ENCODE peak calls at places on chromosomes 11 and 22, in seven cellular contexts. One of them, this sample, is unnamed.

GRCh38 chr11:120789391-120789790 is 234.5 kb upstream of the TBCEL start:
- DNase-seq in SK-N-SH: no peak
- DNase-seq in H1: no peak
- DNase-seq in HCT116: no peak
- DNase-seq in HepG2: no peak
- DNase-seq in GM12878: no peak
- DNase-seq in K562: no peak
- DNase-seq in this sample: no peak

GRCh38 chr11:126109941-126110731 is 47.5 kb upstream of the CDON start:
- DNase-seq in SK-N-SH: no peak
- DNase-seq in H1: no peak
- DNase-seq in HCT116: no peak
- DNase-seq in HepG2: no peak
- DNase-seq in GM12878: no peak
- DNase-seq in K562: no peak
- DNase-seq in this sample: no peak

GRCh38 chr11:91406009-91406408 is 818.6 kb upstream of the FAT3 start:
- DNase-seq in SK-N-SH: no peak
- DNase-seq in H1: no peak
- DNase-seq in HCT116: no peak
- DNase-seq in HepG2: no peak
- DNase-seq in GM12878: no peak
- DNase-seq in K562: no peak
- DNase-seq in this sample: no peak

GRCh38 chr11:61091373-61092279 is 10.7 kb upstream of the CD5 start:
- DNase-seq in SK-N-SH: no peak
- DNase-seq in H1: no peak
- DNase-seq in HCT116: no peak
- DNase-seq in HepG2: no peak
- DNase-seq in GM12878: no peak
- DNase-seq in K562: peak; percentile 43
- DNase-seq in this sample: no peak

GRCh38 chr11:130068986-130069683 is 559 bp upstream of the APLP2 start:
- DNase-seq in SK-N-SH: no peak
- DNase-seq in H1: no peak
- DNase-seq in HCT116: peak; percentile 35
- DNase-seq in HepG2: no peak
- DNase-seq in GM12878: no peak
- DNase-seq in K562: no peak
- DNase-seq in this sample: peak; percentile 92

GRCh38 chr11:12813371-12814225 is 139.4 kb downstream of the TEAD1 start:
- DNase-seq in SK-N-SH: no peak
- DNase-seq in H1: no peak
- DNase-seq in HCT116: no peak
- DNase-seq in HepG2: no peak
- DNase-seq in GM12878: no peak
- DNase-seq in K562: peak; percentile 37
- DNase-seq in this sample: no peak

GRCh38 chr11:12893787-12894672 is 115.1 kb upstream of the RASSF10 start:
- DNase-seq in SK-N-SH: peak; percentile 62
- DNase-seq in H1: no peak
- DNase-seq in HCT116: peak; percentile 15
- DNase-seq in HepG2: peak; percentile 39
- DNase-seq in GM12878: no peak
- DNase-seq in K562: peak; percentile 65
- DNase-seq in this sample: peak; percentile 57

GRCh38 chr22:39643311-39644083 is 72.9 kb downstream of the CACNA1I start:
- DNase-seq in SK-N-SH: no peak
- DNase-seq in H1: no peak
- DNase-seq in HCT116: no peak
- DNase-seq in HepG2: no peak
- DNase-seq in GM12878: no peak
- DNase-seq in K562: no peak
- DNase-seq in this sample: no peak

GRCh38 chr22:21636629-21637218 is 4.2 kb downstream of the CCDC116 start:
- DNase-seq in SK-N-SH: no peak
- DNase-seq in H1: no peak
- DNase-seq in HCT116: no peak
- DNase-seq in HepG2: no peak
- DNase-seq in GM12878: no peak
- DNase-seq in K562: no peak
- DNase-seq in this sample: no peak

GRCh38 chr11:1013628-1013935 is 22.9 kb downstream of the MUC6 start:
- DNase-seq in SK-N-SH: no peak
- DNase-seq in H1: no peak
- DNase-seq in HCT116: no peak
- DNase-seq in HepG2: no peak
- DNase-seq in GM12878: no peak
- DNase-seq in K562: no peak
- DNase-seq in this sample: no peak

GRCh38 chr22:33823552-33823951 is 96.7 kb downstream of the LARGE1 start:
- DNase-seq in SK-N-SH: no peak
- DNase-seq in H1: no peak
- DNase-seq in HCT116: no peak
- DNase-seq in HepG2: peak; percentile 69
- DNase-seq in GM12878: no peak
- DNase-seq in K562: no peak
- DNase-seq in this sample: no peak

GRCh38 chr11:63710476-63711217 is 29.3 kb downstream of the RTN3 start:
- DNase-seq in SK-N-SH: no peak
- DNase-seq in H1: no peak
- DNase-seq in HCT116: no peak
- DNase-seq in HepG2: no peak
- DNase-seq in GM12878: no peak
- DNase-seq in K562: peak; percentile 24
- DNase-seq in this sample: no peak

GRCh38 chr11:57163160-57163868 is 18.4 kb upstream of the LRRC55 start:
- DNase-seq in SK-N-SH: no peak
- DNase-seq in H1: no peak
- DNase-seq in HCT116: no peak
- DNase-seq in HepG2: no peak
- DNase-seq in GM12878: no peak
- DNase-seq in K562: no peak
- DNase-seq in this sample: no peak

GRCh38 chr11:123174196-123175183 is 20.6 kb downstream of the CLMP start:
- DNase-seq in SK-N-SH: no peak
- DNase-seq in H1: no peak
- DNase-seq in HCT116: no peak
- DNase-seq in HepG2: no peak
- DNase-seq in GM12878: no peak
- DNase-seq in K562: no peak
- DNase-seq in this sample: no peak

GRCh38 chr22:31036671-31037550 is 44.2 kb upstream of the SMTN start:
- DNase-seq in SK-N-SH: no peak
- DNase-seq in H1: no peak
- DNase-seq in HCT116: no peak
- DNase-seq in HepG2: no peak
- DNase-seq in GM12878: no peak
- DNase-seq in K562: no peak
- DNase-seq in this sample: peak; percentile 82

GRCh38 chr11:67441731-67442401 is 1.4 kb downstream of the CORO1B start:
- DNase-seq in SK-N-SH: no peak
- DNase-seq in H1: no peak
- DNase-seq in HCT116: no peak
- DNase-seq in HepG2: no peak
- DNase-seq in GM12878: no peak
- DNase-seq in K562: no peak
- DNase-seq in this sample: no peak

GRCh38 chr22:23144926-23145906 is at the start of gene RAB36:
- DNase-seq in SK-N-SH: peak; percentile 98
- DNase-seq in H1: peak; percentile 96
- DNase-seq in HCT116: peak; percentile 99
- DNase-seq in HepG2: peak; percentile 98
- DNase-seq in GM12878: peak; percentile 77
- DNase-seq in K562: peak; percentile 60
- DNase-seq in this sample: peak; percentile 96

GRCh38 chr22:42945736-42946135 is 69.2 kb downstream of the PACSIN2 start:
- DNase-seq in SK-N-SH: no peak
- DNase-seq in H1: no peak
- DNase-seq in HCT116: no peak
- DNase-seq in HepG2: no peak
- DNase-seq in GM12878: no peak
- DNase-seq in K562: no peak
- DNase-seq in this sample: peak; percentile 47

GRCh38 chr11:68498313-68498712 is 37.8 kb downstream of the PPP6R3 start:
- DNase-seq in SK-N-SH: no peak
- DNase-seq in H1: no peak
- DNase-seq in HCT116: no peak
- DNase-seq in HepG2: no peak
- DNase-seq in GM12878: no peak
- DNase-seq in K562: no peak
- DNase-seq in this sample: no peak

GRCh38 chr22:36244522-36245391 is 5.4 kb upstream of the APOL2 start:
- DNase-seq in SK-N-SH: no peak
- DNase-seq in H1: no peak
- DNase-seq in HCT116: no peak
- DNase-seq in HepG2: no peak
- DNase-seq in GM12878: no peak
- DNase-seq in K562: no peak
- DNase-seq in this sample: no peak

GRCh38 chr11:20154381-20154780 is 5.9 kb downstream of the DBX1 start:
- DNase-seq in SK-N-SH: no peak
- DNase-seq in H1: no peak
- DNase-seq in HCT116: no peak
- DNase-seq in HepG2: no peak
- DNase-seq in GM12878: no peak
- DNase-seq in K562: no peak
- DNase-seq in this sample: no peak

GRCh38 chr11:84313830-84314359 is 1027.7 kb upstream of the CCDC90B start:
- DNase-seq in SK-N-SH: no peak
- DNase-seq in H1: no peak
- DNase-seq in HCT116: no peak
- DNase-seq in HepG2: no peak
- DNase-seq in GM12878: no peak
- DNase-seq in K562: no peak
- DNase-seq in this sample: no peak

GRCh38 chr11:20113147-20113435 is 47.2 kb downstream of the DBX1 start:
- DNase-seq in SK-N-SH: no peak
- DNase-seq in H1: no peak
- DNase-seq in HCT116: no peak
- DNase-seq in HepG2: no peak
- DNase-seq in GM12878: no peak
- DNase-seq in K562: no peak
- DNase-seq in this sample: no peak

GRCh38 chr11:128633384-128633965 is 46.1 kb upstream of the ETS1 start:
- DNase-seq in SK-N-SH: no peak
- DNase-seq in H1: no peak
- DNase-seq in HCT116: no peak
- DNase-seq in HepG2: no peak
- DNase-seq in GM12878: no peak
- DNase-seq in K562: no peak
- DNase-seq in this sample: no peak

GRCh38 chr11:61007383-61007970 is 36.0 kb downstream of the CD6 start:
- DNase-seq in SK-N-SH: peak; percentile 78
- DNase-seq in H1: no peak
- DNase-seq in HCT116: no peak
- DNase-seq in HepG2: no peak
- DNase-seq in GM12878: no peak
- DNase-seq in K562: no peak
- DNase-seq in this sample: peak; percentile 69

DNA sequence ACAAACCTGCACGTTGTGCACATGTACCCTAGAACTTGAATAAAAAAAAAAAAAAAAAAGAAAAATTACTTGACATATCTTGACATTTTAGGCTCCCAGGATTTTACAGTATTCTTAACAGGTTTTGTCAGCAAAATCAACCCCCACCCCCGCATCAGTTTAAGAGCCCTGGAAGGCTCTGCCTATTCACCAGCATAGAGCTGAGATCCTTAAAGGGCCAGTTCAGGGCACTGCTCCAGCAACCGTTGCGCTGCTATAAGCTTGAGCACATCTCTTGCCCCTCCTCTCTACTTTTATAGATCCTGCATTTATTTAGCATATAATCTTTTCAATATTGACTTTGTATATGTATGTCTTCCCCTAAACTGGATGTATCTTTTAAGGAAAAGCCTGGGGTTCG is 697 bp upstream of the PAFAH1B2 start:
- DNase-seq in SK-N-SH: peak; percentile 59
- DNase-seq in H1: no peak
- DNase-seq in HCT116: no peak
- DNase-seq in HepG2: no peak
- DNase-seq in GM12878: no peak
- DNase-seq in K562: peak; percentile 28
- DNase-seq in this sample: peak; percentile 64
- TF ChIP-seq JUND in SK-N-SH: no peak
- TF ChIP-seq JUND in H1: no peak
- TF ChIP-seq JUND in HCT116: no peak
- TF ChIP-seq JUND in HepG2: no peak
- TF ChIP-seq JUND in GM12878: no peak
- TF ChIP-seq JUND in K562: no peak
- TF ChIP-seq JUND in this sample: no peak

GRCh38 chr22:41768420-41768819 is 32.1 kb upstream of the CCDC134 start:
- DNase-seq in SK-N-SH: no peak
- DNase-seq in H1: no peak
- DNase-seq in HCT116: no peak
- DNase-seq in HepG2: no peak
- DNase-seq in GM12878: no peak
- DNase-seq in K562: no peak
- DNase-seq in this sample: no peak
- TF ChIP-seq JUND in SK-N-SH: no peak
- TF ChIP-seq JUND in H1: no peak
- TF ChIP-seq JUND in HCT116: no peak
- TF ChIP-seq JUND in HepG2: no peak
- TF ChIP-seq JUND in GM12878: no peak
- TF ChIP-seq JUND in K562: no peak
- TF ChIP-seq JUND in this sample: no peak

DNA sequence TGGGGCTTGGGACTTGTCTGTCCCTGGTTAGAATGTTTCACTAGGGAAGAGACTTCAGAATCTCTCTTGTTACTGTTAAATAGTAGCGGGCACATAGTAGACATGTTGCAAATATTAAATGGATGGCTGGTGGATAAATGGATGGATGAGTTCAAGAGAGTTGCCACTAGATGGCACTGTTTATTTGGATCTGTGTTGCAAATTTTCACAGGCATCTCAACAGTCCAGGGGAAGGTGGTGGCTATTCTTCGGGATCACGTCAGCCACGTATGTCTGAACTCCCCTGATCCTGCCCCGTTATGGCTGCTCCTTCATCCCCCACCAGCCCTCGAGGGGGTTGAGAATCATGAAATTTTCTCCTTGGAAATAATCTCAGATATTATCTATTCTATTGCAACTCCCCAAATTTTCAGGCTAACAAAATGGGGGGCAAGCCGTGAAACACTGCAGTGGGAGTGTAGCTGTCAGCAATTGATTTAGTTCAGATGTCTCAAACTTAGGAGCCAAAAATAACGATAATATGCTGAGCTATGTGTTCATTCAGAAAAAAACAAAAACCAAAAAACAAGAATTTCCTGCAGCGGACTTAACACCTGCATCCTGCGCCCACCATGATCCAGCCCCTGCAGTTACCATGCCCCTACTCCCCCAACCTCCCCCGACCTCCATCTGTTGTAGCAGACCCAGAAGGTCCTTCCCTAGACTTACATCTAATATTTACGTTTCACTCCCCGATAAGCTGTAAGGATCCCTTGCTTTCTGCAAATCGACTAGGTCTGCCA is 29.1 kb upstream of the BIRC3 start:
- DNase-seq in SK-N-SH: peak; percentile 80
- DNase-seq in H1: no peak
- DNase-seq in HCT116: peak; percentile 69
- DNase-seq in HepG2: peak; percentile 68
- DNase-seq in GM12878: peak; percentile 78
- DNase-seq in K562: peak; percentile 56
- DNase-seq in this sample: peak; percentile 60
- TF ChIP-seq JUND in SK-N-SH: no peak
- TF ChIP-seq JUND in H1: no peak
- TF ChIP-seq JUND in HCT116: no peak
- TF ChIP-seq JUND in HepG2: no peak
- TF ChIP-seq JUND in GM12878: no peak
- TF ChIP-seq JUND in K562: no peak
- TF ChIP-seq JUND in this sample: no peak

GRCh38 chr11:17388609-17389204 is at the start of gene KCNJ11:
- DNase-seq in SK-N-SH: no peak
- DNase-seq in H1: peak; percentile 15
- DNase-seq in HCT116: no peak
- DNase-seq in HepG2: no peak
- DNase-seq in GM12878: no peak
- DNase-seq in K562: no peak
- DNase-seq in this sample: peak; percentile 24
- TF ChIP-seq JUND in SK-N-SH: no peak
- TF ChIP-seq JUND in H1: no peak
- TF ChIP-seq JUND in HCT116: no peak
- TF ChIP-seq JUND in HepG2: no peak
- TF ChIP-seq JUND in GM12878: no peak
- TF ChIP-seq JUND in K562: no peak
- TF ChIP-seq JUND in this sample: no peak